ENCODE peak calls at places on chromosome 16, in ten cellular contexts. O is activated T-cell treated with anti-CD3 and anti-CD28 coated beads for 4 hours, J is AG09309, S is NCI-H1105, Z is coronary artery, R is NCI-H187, P is naive B cell, D is NCI-H1092 treated with DMSO at 0.1 percent for 48 hours, T is DMS79 treated with DMSO at 0.1 percent for 48 hours, B is NCI-H1417. M is an unnamed sample.

GRCh38 chr16:50316848-50317630 is 50.7 kb downstream of the ADCY7 start:
- DNase-seq in O (no peak), J (no peak), S (no peak), Z (no peak), R (no peak), P (no peak), D (no peak), T (no peak), B (no peak), M (no peak)

GRCh38 chr16:3175157-3176153 is 12.5 kb upstream of the OR1F1 start:
- DNase-seq in O (no peak), J (no peak), S (no peak), Z (no peak), R (no peak), P (no peak), D (no peak), T (no peak), B (no peak), M (peak)

GRCh38 chr16:55711959-55712876 is 56.4 kb downstream of the SLC6A2 start:
- DNase-seq in O (peak), J (peak), S (peak), Z (peak), R (peak), P (peak), D (peak), T (peak), B (peak), M (peak)

GRCh38 chr16:17420821-17421220 is 49.9 kb downstream of the XYLT1 start:
- DNase-seq in O (no peak), J (no peak), S (no peak), Z (no peak), R (no peak), P (no peak), D (no peak), T (no peak), B (no peak), M (no peak)

GRCh38 chr16:66741131-66741900 is 10.1 kb downstream of the DYNC1LI2 start:
- DNase-seq in O (no peak), J (peak), S (no peak), Z (peak), R (no peak), P (no peak), D (no peak), T (no peak), B (no peak), M (peak)

GRCh38 chr16:68074850-68075249 is 10.3 kb upstream of the NFATC3 start:
- DNase-seq in O (no peak), J (no peak), S (no peak), Z (no peak), R (no peak), P (peak), D (no peak), T (no peak), B (no peak), M (no peak)

GRCh38 chr16:88768041-88768876 is 16.8 kb downstream of the PIEZO1 start:
- DNase-seq in O (no peak), J (no peak), S (no peak), Z (no peak), R (no peak), P (no peak), D (no peak), T (peak), B (no peak), M (peak)

GRCh38 chr16:1066584-1067172 is 5.9 kb upstream of the SSTR5 start:
- DNase-seq in O (no peak), J (no peak), S (no peak), Z (no peak), R (no peak), P (no peak), D (peak), T (peak), B (no peak), M (peak)

GRCh38 chr16:82331974-82332750 is 162.1 kb upstream of the MPHOSPH6 start:
- DNase-seq in O (no peak), J (no peak), S (no peak), Z (no peak), R (no peak), P (no peak), D (peak), T (no peak), B (no peak), M (peak)

GRCh38 chr16:1469693-1470201 is 5.1 kb downstream of the CLCN7 start:
- DNase-seq in O (no peak), J (no peak), S (no peak), Z (no peak), R (no peak), P (peak), D (no peak), T (no peak), B (no peak), M (no peak)

GRCh38 chr16:46688101-46688656 is 799 bp downstream of the VPS35 start:
- DNase-seq in O (no peak), J (no peak), S (no peak), Z (no peak), R (no peak), P (peak), D (no peak), T (no peak), B (no peak), M (no peak)

GRCh38 chr16:17470002-17470870 is 524 bp downstream of the XYLT1 start:
- DNase-seq in O (no peak), J (no peak), S (no peak), Z (peak), R (no peak), P (peak), D (peak), T (no peak), B (peak), M (peak)

GRCh38 chr16:25633549-25633948 is 58.2 kb upstream of the HS3ST4 start:
- DNase-seq in O (no peak), J (no peak), S (no peak), Z (no peak), R (no peak), P (no peak), D (no peak), T (no peak), B (no peak), M (no peak)

GRCh38 chr16:70759666-70760065 is 41.3 kb downstream of the VAC14 start:
- DNase-seq in O (no peak), J (no peak), S (no peak), Z (no peak), R (no peak), P (no peak), D (no peak), T (no peak), B (no peak), M (no peak)

GRCh38 chr16:71172808-71173207 is 57.7 kb downstream of the HYDIN start:
- DNase-seq in O (no peak), J (no peak), S (no peak), Z (no peak), R (no peak), P (no peak), D (no peak), T (no peak), B (no peak), M (peak)

GRCh38 chr16:73048292-73049050 is 543 bp upstream of the ZFHX3 start:
- DNase-seq in O (no peak), J (no peak), S (no peak), Z (no peak), R (no peak), P (no peak), D (peak), T (peak), B (peak), M (no peak)

GRCh38 chr16:69937465-69937951 is 13.6 kb upstream of the CLEC18A start:
- DNase-seq in O (no peak), J (no peak), S (no peak), Z (no peak), R (no peak), P (no peak), D (no peak), T (no peak), B (no peak), M (no peak)

GRCh38 chr16:14493791-14494190 is 136.3 kb downstream of the PARN start:
- DNase-seq in O (no peak), J (no peak), S (no peak), Z (no peak), R (no peak), P (no peak), D (no peak), T (no peak), B (no peak), M (no peak)